ENCODE peak calls at places on chromosome 11, in six cellular contexts. K, G, H, O, J and Q are unnamed samples.

GRCh38 chr11:1152316-1153104 is 5.2 kb upstream of the MUC5AC start:
- DNase-seq in H (peak), O (peak), G (no peak), J (peak), K (no peak), Q (no peak)

GRCh38 chr11:47437746-47438418 is 11.1 kb downstream of the RAPSN start:
- DNase-seq in O (no peak), H (peak), J (no peak), G (no peak), K (peak), Q (peak)

GRCh38 chr11:27864046-27865025 is 164.1 kb upstream of the BDNF start:
- DNase-seq in J (no peak), H (no peak), O (no peak), G (no peak), K (no peak), Q (peak)

GRCh38 chr11:108135845-108136599 is 14.7 kb downstream of the ACAT1 start:
- DNase-seq in K (no peak), O (no peak), H (no peak), G (no peak), J (no peak), Q (no peak)

GRCh38 chr11:63945482-63946163 is 6.8 kb downstream of the NAA40 start:
- DNase-seq in J (peak), G (no peak), H (peak), K (peak), O (peak), Q (peak)

GRCh38 chr11:40175980-40176379 is 1283.5 kb downstream of the LRRC4C start:
- DNase-seq in G (no peak), K (no peak), O (no peak), J (no peak), H (no peak), Q (no peak)

GRCh38 chr11:33039274-33040126 is at the start of gene TCP11L1:
- DNase-seq in K (peak), H (peak), J (peak), G (peak), O (peak), Q (peak)

GRCh38 chr11:109641549-109641948 is 219.6 kb downstream of the C11orf87 start:
- DNase-seq in G (no peak), J (no peak), H (no peak), O (no peak), K (no peak), Q (no peak)

GRCh38 chr11:133136376-133136775 is 395.9 kb downstream of the OPCML start:
- DNase-seq in H (no peak), O (no peak), K (no peak), G (no peak), J (no peak), Q (no peak)

GRCh38 chr11:63904743-63905142 is 12.2 kb downstream of the RCOR2 start:
- DNase-seq in K (no peak), O (no peak), G (no peak), H (no peak), J (no peak), Q (no peak)

GRCh38 chr11:130994043-130994442 is 77.8 kb upstream of the SNX19 start:
- DNase-seq in K (no peak), J (no peak), O (no peak), H (no peak), G (no peak), Q (no peak)

GRCh38 chr11:30758012-30758411 is 171.9 kb upstream of the MPPED2 start:
- DNase-seq in K (no peak), H (no peak), J (no peak), G (no peak), O (no peak), Q (no peak)

GRCh38 chr11:81870066-81870412 is 863.6 kb downstream of the FAM181B start:
- DNase-seq in H (no peak), O (no peak), K (no peak), G (no peak), J (no peak), Q (no peak)

GRCh38 chr11:80109031-80109430 is 668.2 kb upstream of the TENM4 start:
- DNase-seq in K (no peak), G (no peak), O (no peak), J (no peak), H (no peak), Q (no peak)

GRCh38 chr11:26599876-26600434 is 27.9 kb upstream of the MUC15 start:
- DNase-seq in G (no peak), J (no peak), K (no peak), H (no peak), O (no peak), Q (no peak)

GRCh38 chr11:69451289-69451688 is 30.2 kb upstream of the LINC01488 start:
- DNase-seq in K (no peak), G (no peak), H (no peak), O (no peak), J (no peak), Q (no peak)

GRCh38 chr11:69448471-69449284 is 32.8 kb upstream of the LINC01488 start:
- DNase-seq in G (no peak), J (no peak), O (no peak), K (no peak), H (no peak), Q (no peak)

GRCh38 chr11:69449320-69450063 is 32.0 kb upstream of the LINC01488 start:
- DNase-seq in J (peak), H (peak), O (peak), G (no peak), K (peak), Q (no peak)

GRCh38 chr11:69450857-69451220 is 30.6 kb upstream of the LINC01488 start:
- DNase-seq in H (no peak), G (no peak), O (no peak), J (no peak), K (no peak), Q (no peak)

GRCh38 chr11:69450064-69450856 is 31.2 kb upstream of the LINC01488 start:
- DNase-seq in H (no peak), J (no peak), O (no peak), K (no peak), G (no peak), Q (no peak)
- TF ChIP-seq POLR2AphosphoS5 in H (no peak), J (no peak), O (peak), K (no peak), G (no peak), Q (no peak)

GRCh38 chr11:20011294-20011951 is 148.9 kb downstream of the DBX1 start:
- DNase-seq in J (no peak), G (no peak), H (no peak), K (no peak), O (no peak), Q (no peak)
- TF ChIP-seq EP300 in J (no peak), G (no peak), H (no peak), K (no peak), O (no peak), Q (no peak)

GRCh38 chr11:45852712-45853101 is 5.4 kb downstream of the CRY2 start:
- DNase-seq in G (no peak), J (no peak), K (no peak), O (no peak), H (no peak), Q (no peak)

GRCh38 chr11:45853616-45854219 is 6.4 kb downstream of the CRY2 start:
- DNase-seq in K (no peak), G (no peak), J (no peak), O (no peak), H (no peak), Q (no peak)

GRCh38 chr11:45857834-45858492 is 10.7 kb downstream of the CRY2 start:
- DNase-seq in J (peak), G (no peak), H (peak), O (peak), K (peak), Q (no peak)

GRCh38 chr11:45856044-45856468 is 8.8 kb downstream of the CRY2 start:
- DNase-seq in J (no peak), K (peak), G (no peak), O (no peak), H (no peak), Q (no peak)

GRCh38 chr11:45855308-45855707 is 8.0 kb downstream of the CRY2 start:
- DNase-seq in J (no peak), H (no peak), G (no peak), O (no peak), K (no peak), Q (no peak)
- TF ChIP-seq POLR2AphosphoS5 in J (no peak), H (no peak), G (no peak), O (no peak), K (no peak), Q (no peak)

GRCh38 chr11:112878228-112878627 is 83.0 kb upstream of the NCAM1 start:
- DNase-seq in G (no peak), O (no peak), K (no peak), J (no peak), H (no peak), Q (no peak)
- TF ChIP-seq EP300 in G (no peak), O (no peak), K (no peak), J (no peak), H (no peak), Q (no peak)

DNA sequence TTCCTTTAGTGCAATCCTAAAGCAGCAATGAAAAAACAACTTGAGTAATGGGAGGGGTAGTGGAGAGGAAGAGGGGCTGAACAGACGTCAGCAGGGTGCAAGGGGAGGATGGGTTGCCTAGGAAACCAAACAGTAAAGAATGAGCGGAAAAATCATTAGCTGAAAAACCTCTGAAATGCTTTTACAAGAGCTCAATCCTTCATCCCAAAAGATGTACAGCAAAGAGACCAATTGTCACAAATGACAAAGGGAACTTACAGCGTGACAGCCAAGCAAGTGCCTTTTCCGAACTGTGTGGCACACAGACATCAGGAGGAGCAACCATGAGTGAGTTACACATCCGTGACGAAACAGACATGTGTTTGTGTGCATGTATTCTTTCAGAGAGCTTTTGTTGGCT is 104.6 kb downstream of the SIK3 start:
- DNase-seq in H (no peak), K (no peak), J (peak), G (no peak), O (no peak), Q (no peak)
- TF ChIP-seq POLR2AphosphoS5 in H (no peak), K (no peak), J (no peak), G (no peak), O (no peak), Q (no peak)

GRCh38 chr11:124473476-124473875 is 28.0 kb upstream of the OR8B8 start:
- DNase-seq in H (no peak), G (no peak), K (no peak), O (no peak), J (no peak), Q (no peak)

GRCh38 chr11:124475265-124475664 is 29.8 kb upstream of the OR8B8 start:
- DNase-seq in O (no peak), G (no peak), H (no peak), K (no peak), J (no peak), Q (no peak)

GRCh38 chr11:124470516-124471231 is 25.2 kb upstream of the OR8B8 start:
- DNase-seq in H (no peak), K (no peak), O (no peak), J (no peak), G (no peak), Q (no peak)

GRCh38 chr11:124474779-124475178 is 29.3 kb upstream of the OR8B8 start:
- DNase-seq in O (no peak), G (no peak), H (no peak), K (no peak), J (no peak), Q (no peak)

DNA sequence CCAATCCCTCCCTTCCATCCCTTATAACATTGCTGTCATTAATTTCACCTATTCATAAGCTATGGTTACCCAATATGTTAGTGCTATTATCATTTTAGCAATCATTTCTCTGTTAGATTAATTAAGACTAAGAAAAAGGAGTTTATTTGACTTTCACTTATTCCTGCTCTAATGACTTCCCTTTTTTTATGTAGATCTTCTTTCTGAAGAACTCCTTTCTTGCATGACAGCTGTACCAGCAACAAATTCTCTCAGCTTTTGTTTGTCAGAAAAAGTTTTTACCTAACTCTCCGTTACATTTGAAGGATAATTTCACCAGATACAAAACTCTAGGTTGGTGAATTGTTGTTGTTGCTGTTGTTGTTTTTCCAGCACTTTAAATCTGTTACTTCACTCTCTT is 28.6 kb upstream of the OR8B8 start:
- DNase-seq in K (no peak), J (no peak), O (no peak), G (no peak), H (no peak), Q (no peak)
- TF ChIP-seq EP300 in K (no peak), J (no peak), O (no peak), G (no peak), H (no peak), Q (no peak)

GRCh38 chr11:57556041-57556440 is 11.4 kb downstream of the UBE2L6 start:
- DNase-seq in H (no peak), G (no peak), O (no peak), J (no peak), K (no peak), Q (no peak)

GRCh38 chr11:57549983-57550382 is 12.6 kb downstream of the SMTNL1 start:
- DNase-seq in O (no peak), G (no peak), K (no peak), H (no peak), J (no peak), Q (no peak)

GRCh38 chr11:57551941-57552340 is 14.5 kb downstream of the SMTNL1 start:
- DNase-seq in G (no peak), J (no peak), K (no peak), O (no peak), H (no peak), Q (no peak)

GRCh38 chr11:57555393-57555792 is 12.1 kb downstream of the UBE2L6 start:
- DNase-seq in O (no peak), K (no peak), H (no peak), J (no peak), G (no peak), Q (no peak)

DNA sequence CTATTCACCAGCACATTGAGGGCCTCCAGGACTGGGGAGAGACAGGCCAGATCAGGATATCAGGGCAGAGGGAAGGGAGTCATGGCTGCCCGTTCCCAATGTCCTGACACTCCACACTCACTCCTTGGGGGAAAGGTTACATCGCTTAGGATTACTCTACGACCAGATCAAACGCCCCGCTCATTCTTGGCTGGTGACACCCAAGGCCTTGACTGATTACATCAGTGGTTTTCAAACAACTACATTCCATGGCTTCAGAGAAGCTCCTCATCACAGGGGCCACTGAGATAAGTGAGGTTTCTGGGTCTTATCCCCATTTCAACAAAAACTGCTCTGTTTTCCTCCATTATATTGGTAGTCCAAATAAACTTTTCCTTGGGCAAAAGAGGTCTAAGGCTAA is 15.0 kb downstream of the UBE2L6 start:
- DNase-seq in G (no peak), H (no peak), O (no peak), K (no peak), J (no peak), Q (no peak)
- TF ChIP-seq POLR2AphosphoS5 in G (no peak), H (no peak), O (no peak), K (no peak), J (no peak), Q (no peak)

DNA sequence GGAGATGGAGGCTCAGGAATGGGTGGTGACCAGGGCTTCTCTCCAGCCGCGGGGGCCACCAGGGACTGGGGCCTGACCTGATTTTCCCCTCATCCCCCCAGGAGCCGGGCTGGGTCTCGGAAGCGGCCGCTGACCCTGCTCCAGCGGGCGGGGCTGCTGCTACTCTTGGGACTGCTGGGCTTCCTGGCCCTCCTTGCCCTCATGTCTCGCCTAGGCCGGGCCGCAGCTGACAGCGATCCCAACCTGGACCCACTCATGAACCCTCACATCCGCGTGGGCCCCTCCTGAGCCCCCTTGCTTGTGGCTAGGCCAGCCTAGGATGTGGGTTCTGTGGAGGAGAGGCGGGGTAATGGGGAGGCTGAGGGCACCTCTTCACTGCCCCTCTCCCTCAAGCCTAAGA is 3.8 kb downstream of the ZFPL1 start:
- DNase-seq in H (no peak), G (no peak), J (no peak), K (no peak), O (no peak), Q (no peak)
- TF ChIP-seq EP300 in H (no peak), G (no peak), J (no peak), K (no peak), O (no peak), Q (no peak)